ENCODE peak calls at places on chromosomes 5 and 9, in nine cellular contexts. One of them, this sample, is unnamed.

GRCh38 chr9:136660971-136661540 is 1.7 kb upstream of the EGFL7 start:
- DNase-seq in hepatocyte: no peak
- DNase-seq in GM20000: no peak
- DNase-seq in stimulated activated CD8-positive, alpha-beta memory T cell treated with anti-CD3 and anti-CD28 coated beads, Interleukin-15, amount 100 ng/mL, for 1 hour: no peak
- DNase-seq in HTR-8/SVneo: no peak
- DNase-seq in fibroblast of lung: no peak
- DNase-seq in brain microvascular endothelial cell: no peak
- DNase-seq in aorta: no peak
- DNase-seq in activated naive CD4-positive, alpha-beta T cell: no peak
- DNase-seq in this sample: no peak

GRCh38 chr9:130518943-130519772 is 60.2 kb upstream of the FUBP3 start:
- DNase-seq in hepatocyte: no peak
- DNase-seq in GM20000: no peak
- DNase-seq in stimulated activated CD8-positive, alpha-beta memory T cell treated with anti-CD3 and anti-CD28 coated beads, Interleukin-15, amount 100 ng/mL, for 1 hour: no peak
- DNase-seq in HTR-8/SVneo: no peak
- DNase-seq in fibroblast of lung: no peak
- DNase-seq in brain microvascular endothelial cell: no peak
- DNase-seq in aorta: no peak
- DNase-seq in activated naive CD4-positive, alpha-beta T cell: no peak
- DNase-seq in this sample: no peak

GRCh38 chr9:134949681-134950403 is 32.1 kb upstream of the FCN1 start:
- DNase-seq in hepatocyte: no peak
- DNase-seq in GM20000: no peak
- DNase-seq in stimulated activated CD8-positive, alpha-beta memory T cell treated with anti-CD3 and anti-CD28 coated beads, Interleukin-15, amount 100 ng/mL, for 1 hour: no peak
- DNase-seq in HTR-8/SVneo: no peak
- DNase-seq in fibroblast of lung: no peak
- DNase-seq in brain microvascular endothelial cell: no peak
- DNase-seq in aorta: peak; percentile 57
- DNase-seq in activated naive CD4-positive, alpha-beta T cell: no peak
- DNase-seq in this sample: no peak

GRCh38 chr9:111108946-111109345 is 70.7 kb upstream of the LPAR1 start:
- DNase-seq in hepatocyte: no peak
- DNase-seq in GM20000: no peak
- DNase-seq in stimulated activated CD8-positive, alpha-beta memory T cell treated with anti-CD3 and anti-CD28 coated beads, Interleukin-15, amount 100 ng/mL, for 1 hour: no peak
- DNase-seq in HTR-8/SVneo: no peak
- DNase-seq in fibroblast of lung: peak; percentile 53
- DNase-seq in brain microvascular endothelial cell: peak; percentile 34
- DNase-seq in aorta: no peak
- DNase-seq in activated naive CD4-positive, alpha-beta T cell: no peak
- DNase-seq in this sample: peak; percentile 66

GRCh38 chr9:70054546-70054945 is 10.9 kb downstream of the MAMDC2 start:
- DNase-seq in hepatocyte: no peak
- DNase-seq in GM20000: no peak
- DNase-seq in stimulated activated CD8-positive, alpha-beta memory T cell treated with anti-CD3 and anti-CD28 coated beads, Interleukin-15, amount 100 ng/mL, for 1 hour: no peak
- DNase-seq in HTR-8/SVneo: no peak
- DNase-seq in fibroblast of lung: peak; percentile 44
- DNase-seq in brain microvascular endothelial cell: no peak
- DNase-seq in aorta: no peak
- DNase-seq in activated naive CD4-positive, alpha-beta T cell: no peak
- DNase-seq in this sample: no peak

GRCh38 chr5:33230467-33231078 is 210.2 kb upstream of the TARS1 start:
- DNase-seq in hepatocyte: no peak
- DNase-seq in GM20000: no peak
- DNase-seq in stimulated activated CD8-positive, alpha-beta memory T cell treated with anti-CD3 and anti-CD28 coated beads, Interleukin-15, amount 100 ng/mL, for 1 hour: no peak
- DNase-seq in HTR-8/SVneo: no peak
- DNase-seq in fibroblast of lung: peak; percentile 39
- DNase-seq in brain microvascular endothelial cell: no peak
- DNase-seq in aorta: no peak
- DNase-seq in activated naive CD4-positive, alpha-beta T cell: no peak
- DNase-seq in this sample: no peak

GRCh38 chr9:106929471-106930198 is 66.7 kb downstream of the ZNF462 start:
- DNase-seq in hepatocyte: no peak
- DNase-seq in GM20000: no peak
- DNase-seq in stimulated activated CD8-positive, alpha-beta memory T cell treated with anti-CD3 and anti-CD28 coated beads, Interleukin-15, amount 100 ng/mL, for 1 hour: no peak
- DNase-seq in HTR-8/SVneo: no peak
- DNase-seq in fibroblast of lung: peak; percentile 56
- DNase-seq in brain microvascular endothelial cell: no peak
- DNase-seq in aorta: no peak
- DNase-seq in activated naive CD4-positive, alpha-beta T cell: no peak
- DNase-seq in this sample: no peak

GRCh38 chr5:129400395-129400983 is 59.6 kb upstream of the ADAMTS19 start:
- DNase-seq in hepatocyte: no peak
- DNase-seq in GM20000: no peak
- DNase-seq in stimulated activated CD8-positive, alpha-beta memory T cell treated with anti-CD3 and anti-CD28 coated beads, Interleukin-15, amount 100 ng/mL, for 1 hour: no peak
- DNase-seq in HTR-8/SVneo: no peak
- DNase-seq in fibroblast of lung: no peak
- DNase-seq in brain microvascular endothelial cell: no peak
- DNase-seq in aorta: no peak
- DNase-seq in activated naive CD4-positive, alpha-beta T cell: no peak
- DNase-seq in this sample: no peak

GRCh38 chr5:120934003-120934402 is 469.9 kb downstream of the PRR16 start:
- DNase-seq in hepatocyte: no peak
- DNase-seq in GM20000: no peak
- DNase-seq in stimulated activated CD8-positive, alpha-beta memory T cell treated with anti-CD3 and anti-CD28 coated beads, Interleukin-15, amount 100 ng/mL, for 1 hour: no peak
- DNase-seq in HTR-8/SVneo: no peak
- DNase-seq in fibroblast of lung: no peak
- DNase-seq in brain microvascular endothelial cell: no peak
- DNase-seq in aorta: no peak
- DNase-seq in activated naive CD4-positive, alpha-beta T cell: no peak
- DNase-seq in this sample: no peak

GRCh38 chr9:99387416-99387815 is 165.3 kb downstream of the SEC61B start:
- DNase-seq in hepatocyte: no peak
- DNase-seq in GM20000: no peak
- DNase-seq in stimulated activated CD8-positive, alpha-beta memory T cell treated with anti-CD3 and anti-CD28 coated beads, Interleukin-15, amount 100 ng/mL, for 1 hour: no peak
- DNase-seq in HTR-8/SVneo: no peak
- DNase-seq in fibroblast of lung: peak; percentile 9
- DNase-seq in brain microvascular endothelial cell: no peak
- DNase-seq in aorta: no peak
- DNase-seq in activated naive CD4-positive, alpha-beta T cell: no peak
- DNase-seq in this sample: no peak

GRCh38 chr9:112091805-112092204 is 83.3 kb downstream of the SUSD1 start:
- DNase-seq in hepatocyte: no peak
- DNase-seq in GM20000: no peak
- DNase-seq in stimulated activated CD8-positive, alpha-beta memory T cell treated with anti-CD3 and anti-CD28 coated beads, Interleukin-15, amount 100 ng/mL, for 1 hour: no peak
- DNase-seq in HTR-8/SVneo: no peak
- DNase-seq in fibroblast of lung: peak; percentile 22
- DNase-seq in brain microvascular endothelial cell: no peak
- DNase-seq in aorta: no peak
- DNase-seq in activated naive CD4-positive, alpha-beta T cell: no peak
- DNase-seq in this sample: peak; percentile 58

GRCh38 chr9:110351009-110351467 is 13.4 kb upstream of the TXNDC8 start:
- DNase-seq in hepatocyte: no peak
- DNase-seq in GM20000: no peak
- DNase-seq in stimulated activated CD8-positive, alpha-beta memory T cell treated with anti-CD3 and anti-CD28 coated beads, Interleukin-15, amount 100 ng/mL, for 1 hour: no peak
- DNase-seq in HTR-8/SVneo: peak; percentile 38
- DNase-seq in fibroblast of lung: peak; percentile 91
- DNase-seq in brain microvascular endothelial cell: peak; percentile 65
- DNase-seq in aorta: no peak
- DNase-seq in activated naive CD4-positive, alpha-beta T cell: no peak
- DNase-seq in this sample: peak; percentile 74

GRCh38 chr5:175853573-175854230 is 17.7 kb upstream of the CPLX2 start:
- DNase-seq in hepatocyte: peak; percentile 21
- DNase-seq in GM20000: no peak
- DNase-seq in stimulated activated CD8-positive, alpha-beta memory T cell treated with anti-CD3 and anti-CD28 coated beads, Interleukin-15, amount 100 ng/mL, for 1 hour: no peak
- DNase-seq in HTR-8/SVneo: no peak
- DNase-seq in fibroblast of lung: no peak
- DNase-seq in brain microvascular endothelial cell: no peak
- DNase-seq in aorta: no peak
- DNase-seq in activated naive CD4-positive, alpha-beta T cell: no peak
- DNase-seq in this sample: no peak

GRCh38 chr5:1174122-1174936 is 27.1 kb upstream of the SLC6A19 start:
- DNase-seq in hepatocyte: peak; percentile 86
- DNase-seq in GM20000: peak; percentile 76
- DNase-seq in stimulated activated CD8-positive, alpha-beta memory T cell treated with anti-CD3 and anti-CD28 coated beads, Interleukin-15, amount 100 ng/mL, for 1 hour: no peak
- DNase-seq in HTR-8/SVneo: peak; percentile 88
- DNase-seq in fibroblast of lung: peak; percentile 62
- DNase-seq in brain microvascular endothelial cell: peak; percentile 66
- DNase-seq in aorta: peak; percentile 82
- DNase-seq in activated naive CD4-positive, alpha-beta T cell: peak; percentile 8
- DNase-seq in this sample: peak; percentile 72

GRCh38 chr9:87517732-87518131 is 20.1 kb downstream of the DAPK1 start:
- DNase-seq in hepatocyte: no peak
- DNase-seq in GM20000: no peak
- DNase-seq in stimulated activated CD8-positive, alpha-beta memory T cell treated with anti-CD3 and anti-CD28 coated beads, Interleukin-15, amount 100 ng/mL, for 1 hour: no peak
- DNase-seq in HTR-8/SVneo: no peak
- DNase-seq in fibroblast of lung: no peak
- DNase-seq in brain microvascular endothelial cell: no peak
- DNase-seq in aorta: no peak
- DNase-seq in activated naive CD4-positive, alpha-beta T cell: no peak
- DNase-seq in this sample: no peak

GRCh38 chr9:126117631-126118030 is 209.0 kb upstream of the MVB12B start:
- DNase-seq in hepatocyte: no peak
- DNase-seq in GM20000: no peak
- DNase-seq in stimulated activated CD8-positive, alpha-beta memory T cell treated with anti-CD3 and anti-CD28 coated beads, Interleukin-15, amount 100 ng/mL, for 1 hour: no peak
- DNase-seq in HTR-8/SVneo: no peak
- DNase-seq in fibroblast of lung: no peak
- DNase-seq in brain microvascular endothelial cell: no peak
- DNase-seq in aorta: no peak
- DNase-seq in activated naive CD4-positive, alpha-beta T cell: no peak
- DNase-seq in this sample: no peak

GRCh38 chr5:82257729-82258128 is 20.4 kb downstream of the RPS23 start:
- DNase-seq in hepatocyte: no peak
- DNase-seq in GM20000: no peak
- DNase-seq in stimulated activated CD8-positive, alpha-beta memory T cell treated with anti-CD3 and anti-CD28 coated beads, Interleukin-15, amount 100 ng/mL, for 1 hour: no peak
- DNase-seq in HTR-8/SVneo: no peak
- DNase-seq in fibroblast of lung: no peak
- DNase-seq in brain microvascular endothelial cell: no peak
- DNase-seq in aorta: no peak
- DNase-seq in activated naive CD4-positive, alpha-beta T cell: no peak
- DNase-seq in this sample: no peak

GRCh38 chr9:1978941-1979340 is 36.2 kb upstream of the SMARCA2 start:
- DNase-seq in hepatocyte: peak; percentile 27
- DNase-seq in GM20000: no peak
- DNase-seq in stimulated activated CD8-positive, alpha-beta memory T cell treated with anti-CD3 and anti-CD28 coated beads, Interleukin-15, amount 100 ng/mL, for 1 hour: no peak
- DNase-seq in HTR-8/SVneo: no peak
- DNase-seq in fibroblast of lung: peak; percentile 46
- DNase-seq in brain microvascular endothelial cell: no peak
- DNase-seq in aorta: no peak
- DNase-seq in activated naive CD4-positive, alpha-beta T cell: no peak
- DNase-seq in this sample: peak; percentile 45

GRCh38 chr9:115922441-115922840 is 231.2 kb upstream of the PAPPA start:
- DNase-seq in hepatocyte: no peak
- DNase-seq in GM20000: no peak
- DNase-seq in stimulated activated CD8-positive, alpha-beta memory T cell treated with anti-CD3 and anti-CD28 coated beads, Interleukin-15, amount 100 ng/mL, for 1 hour: no peak
- DNase-seq in HTR-8/SVneo: no peak
- DNase-seq in fibroblast of lung: no peak
- DNase-seq in brain microvascular endothelial cell: no peak
- DNase-seq in aorta: no peak
- DNase-seq in activated naive CD4-positive, alpha-beta T cell: no peak
- DNase-seq in this sample: no peak

GRCh38 chr5:14227501-14227900 is 84.4 kb downstream of the TRIO start:
- DNase-seq in hepatocyte: no peak
- DNase-seq in GM20000: no peak
- DNase-seq in stimulated activated CD8-positive, alpha-beta memory T cell treated with anti-CD3 and anti-CD28 coated beads, Interleukin-15, amount 100 ng/mL, for 1 hour: no peak
- DNase-seq in HTR-8/SVneo: no peak
- DNase-seq in fibroblast of lung: no peak
- DNase-seq in brain microvascular endothelial cell: no peak
- DNase-seq in aorta: no peak
- DNase-seq in activated naive CD4-positive, alpha-beta T cell: no peak
- DNase-seq in this sample: no peak

GRCh38 chr5:72346396-72346795 is 26.2 kb downstream of the PTCD2 start:
- DNase-seq in hepatocyte: no peak
- DNase-seq in GM20000: no peak
- DNase-seq in stimulated activated CD8-positive, alpha-beta memory T cell treated with anti-CD3 and anti-CD28 coated beads, Interleukin-15, amount 100 ng/mL, for 1 hour: no peak
- DNase-seq in HTR-8/SVneo: no peak
- DNase-seq in fibroblast of lung: no peak
- DNase-seq in brain microvascular endothelial cell: no peak
- DNase-seq in aorta: no peak
- DNase-seq in activated naive CD4-positive, alpha-beta T cell: no peak
- DNase-seq in this sample: no peak

GRCh38 chr9:129650680-129651235 is 8.8 kb upstream of the ASB6 start:
- DNase-seq in hepatocyte: no peak
- DNase-seq in GM20000: no peak
- DNase-seq in stimulated activated CD8-positive, alpha-beta memory T cell treated with anti-CD3 and anti-CD28 coated beads, Interleukin-15, amount 100 ng/mL, for 1 hour: no peak
- DNase-seq in HTR-8/SVneo: no peak
- DNase-seq in fibroblast of lung: no peak
- DNase-seq in brain microvascular endothelial cell: peak; percentile 40
- DNase-seq in aorta: no peak
- DNase-seq in activated naive CD4-positive, alpha-beta T cell: no peak
- DNase-seq in this sample: no peak

GRCh38 chr5:151637676-151638075 is 46.5 kb upstream of the FAT2 start:
- DNase-seq in hepatocyte: no peak
- DNase-seq in GM20000: no peak
- DNase-seq in stimulated activated CD8-positive, alpha-beta memory T cell treated with anti-CD3 and anti-CD28 coated beads, Interleukin-15, amount 100 ng/mL, for 1 hour: no peak
- DNase-seq in HTR-8/SVneo: no peak
- DNase-seq in fibroblast of lung: no peak
- DNase-seq in brain microvascular endothelial cell: no peak
- DNase-seq in aorta: no peak
- DNase-seq in activated naive CD4-positive, alpha-beta T cell: no peak
- DNase-seq in this sample: no peak

GRCh38 chr5:177310757-177311173 is 933 bp downstream of the MXD3 start:
- DNase-seq in hepatocyte: no peak
- DNase-seq in GM20000: no peak
- DNase-seq in stimulated activated CD8-positive, alpha-beta memory T cell treated with anti-CD3 and anti-CD28 coated beads, Interleukin-15, amount 100 ng/mL, for 1 hour: no peak
- DNase-seq in HTR-8/SVneo: no peak
- DNase-seq in fibroblast of lung: no peak
- DNase-seq in brain microvascular endothelial cell: no peak
- DNase-seq in aorta: peak; percentile 73
- DNase-seq in activated naive CD4-positive, alpha-beta T cell: no peak
- DNase-seq in this sample: no peak

GRCh38 chr9:72363226-72363625 is 1.8 kb downstream of the ZFAND5 start:
- DNase-seq in hepatocyte: no peak
- DNase-seq in GM20000: no peak
- DNase-seq in stimulated activated CD8-positive, alpha-beta memory T cell treated with anti-CD3 and anti-CD28 coated beads, Interleukin-15, amount 100 ng/mL, for 1 hour: no peak
- DNase-seq in HTR-8/SVneo: no peak
- DNase-seq in fibroblast of lung: no peak
- DNase-seq in brain microvascular endothelial cell: no peak
- DNase-seq in aorta: no peak
- DNase-seq in activated naive CD4-positive, alpha-beta T cell: no peak
- DNase-seq in this sample: peak; percentile 12

GRCh38 chr5:90421136-90421535 is 11.6 kb upstream of the CETN3 start:
- DNase-seq in hepatocyte: peak; percentile 42
- DNase-seq in GM20000: peak; percentile 7
- DNase-seq in stimulated activated CD8-positive, alpha-beta memory T cell treated with anti-CD3 and anti-CD28 coated beads, Interleukin-15, amount 100 ng/mL, for 1 hour: no peak
- DNase-seq in HTR-8/SVneo: no peak
- DNase-seq in fibroblast of lung: no peak
- DNase-seq in brain microvascular endothelial cell: no peak
- DNase-seq in aorta: no peak
- DNase-seq in activated naive CD4-positive, alpha-beta T cell: no peak
- DNase-seq in this sample: peak; percentile 6

GRCh38 chr5:51859624-51860023 is 476.4 kb downstream of the ISL1 start:
- DNase-seq in hepatocyte: no peak
- DNase-seq in GM20000: no peak
- DNase-seq in stimulated activated CD8-positive, alpha-beta memory T cell treated with anti-CD3 and anti-CD28 coated beads, Interleukin-15, amount 100 ng/mL, for 1 hour: no peak
- DNase-seq in HTR-8/SVneo: no peak
- DNase-seq in fibroblast of lung: no peak
- DNase-seq in brain microvascular endothelial cell: no peak
- DNase-seq in aorta: no peak
- DNase-seq in activated naive CD4-positive, alpha-beta T cell: no peak
- DNase-seq in this sample: no peak